ENCODE peak calls at places on chromosomes 2 and 18, in six cellular contexts. I is T follicular helper cell; S is foreskin keratinocyte; F is stimulated activated CD8-positive, alpha-beta memory T cell treated with anti-CD3 and anti-CD28 coated beads, Interleukin-7, amount 100 ng/mL, for 1 hour; X is activated CD8-positive, alpha-beta T cell treated with anti-CD3 and anti-CD28 coated beads, Interleukin-2, amount 10 ng/mL, durations not matched to agents 7 days and 5 days; Z is frontal cortex. E is an unnamed sample.

GRCh38 chr2:237923507-237924163 is 43.2 kb upstream of the UBE2F start:
- DNase-seq in I (peak), S (no peak), F (peak), X (peak), Z (peak), E (peak)

GRCh38 chr2:114651933-114652332 is 209.5 kb downstream of the DPP10 start:
- DNase-seq in I (no peak), S (no peak), F (no peak), X (no peak), Z (no peak), E (no peak)

GRCh38 chr2:66462196-66462825 is 27.4 kb downstream of the MEIS1 start:
- DNase-seq in I (no peak), S (no peak), F (no peak), X (no peak), Z (no peak), E (no peak)

GRCh38 chr2:222082201-222082600 is 216.6 kb downstream of the PAX3 start:
- DNase-seq in I (no peak), S (no peak), F (no peak), X (no peak), Z (no peak), E (no peak)

GRCh38 chr18:13036622-13037320 is 45.6 kb downstream of the CEP192 start:
- DNase-seq in I (no peak), S (no peak), F (no peak), X (no peak), Z (no peak), E (no peak)

GRCh38 chr18:58135806-58136331 is 91.8 kb downstream of the NEDD4L start:
- DNase-seq in I (peak), S (peak), F (no peak), X (peak), Z (peak), E (no peak)

GRCh38 chr2:234138836-234139235 is 88.3 kb downstream of the SPP2 start:
- DNase-seq in I (no peak), S (no peak), F (no peak), X (no peak), Z (no peak), E (no peak)

GRCh38 chr2:98455494-98455976 is 10.9 kb downstream of the INPP4A start:
- DNase-seq in I (no peak), S (no peak), F (no peak), X (no peak), Z (no peak), E (no peak)

GRCh38 chr2:239467956-239468490 is 67.2 kb upstream of the HDAC4 start:
- DNase-seq in I (no peak), S (no peak), F (no peak), X (no peak), Z (no peak), E (no peak)

GRCh38 chr18:79693561-79694205 is 14.1 kb downstream of the CTDP1 start:
- DNase-seq in I (no peak), S (no peak), F (no peak), X (no peak), Z (no peak), E (no peak)

GRCh38 chr2:234293973-234294372 is 202.9 kb downstream of the ARL4C start:
- DNase-seq in I (no peak), S (no peak), F (no peak), X (no peak), Z (no peak), E (no peak)

GRCh38 chr2:120283649-120284048 is 31.0 kb downstream of the RALB start:
- DNase-seq in I (no peak), S (no peak), F (no peak), X (no peak), Z (no peak), E (no peak)

GRCh38 chr18:46291149-46291548 is 187.0 kb downstream of the HAUS1 start:
- DNase-seq in I (no peak), S (no peak), F (no peak), X (no peak), Z (no peak), E (no peak)

GRCh38 chr2:6770006-6770405 is 95.7 kb downstream of the CMPK2 start:
- DNase-seq in I (no peak), S (no peak), F (no peak), X (no peak), Z (no peak), E (no peak)

GRCh38 chr2:57448816-57449215 is 597.8 kb upstream of the VRK2 start:
- DNase-seq in I (no peak), S (no peak), F (no peak), X (no peak), Z (no peak), E (no peak)

GRCh38 chr2:20223345-20224190 is 1.4 kb downstream of the SDC1 start:
- DNase-seq in I (no peak), S (no peak), F (no peak), X (no peak), Z (peak), E (no peak)

GRCh38 chr2:9914384-9915065 is 37.0 kb upstream of the GRHL1 start:
- DNase-seq in I (no peak), S (peak), F (no peak), X (peak), Z (no peak), E (no peak)

GRCh38 chr2:208183937-208184336 is 5.9 kb downstream of the C2orf80 start:
- DNase-seq in I (no peak), S (no peak), F (no peak), X (no peak), Z (no peak), E (no peak)

GRCh38 chr18:79617521-79618500 is 61.8 kb upstream of the CTDP1 start:
- DNase-seq in I (no peak), S (no peak), F (no peak), X (no peak), Z (no peak), E (no peak)

GRCh38 chr2:149125031-149125725 is 86.7 kb downstream of the LYPD6B start:
- DNase-seq in I (no peak), S (no peak), F (no peak), X (no peak), Z (no peak), E (no peak)

GRCh38 chr18:13611058-13611615 is 115.2 kb downstream of the FAM210A start:
- DNase-seq in I (peak), S (no peak), F (no peak), X (peak), Z (peak), E (no peak)

GRCh38 chr18:36420826-36421225 is 123.3 kb downstream of the FHOD3 start:
- DNase-seq in I (no peak), S (no peak), F (no peak), X (no peak), Z (no peak), E (no peak)

GRCh38 chr2:95346738-95347671 is 49.9 kb downstream of the KCNIP3 start:
- DNase-seq in I (no peak), S (no peak), F (no peak), X (no peak), Z (no peak), E (no peak)

GRCh38 chr2:218284106-218284811 is 8.0 kb downstream of the TMBIM1 start:
- DNase-seq in I (no peak), S (no peak), F (peak), X (peak), Z (no peak), E (peak)

GRCh38 chr2:56478027-56478426 is 294.2 kb downstream of the CCDC85A start:
- DNase-seq in I (no peak), S (no peak), F (no peak), X (no peak), Z (no peak), E (no peak)

GRCh38 chr2:112075490-112076260 is 20.6 kb downstream of the TMEM87B start:
- DNase-seq in I (no peak), S (peak), F (no peak), X (no peak), Z (no peak), E (no peak)

GRCh38 chr2:84493494-84493893 is 22.8 kb upstream of the DNAH6 start:
- DNase-seq in I (no peak), S (no peak), F (no peak), X (no peak), Z (no peak), E (no peak)

GRCh38 chr2:10361220-10361588 is 58.5 kb downstream of the HPCAL1 start:
- DNase-seq in I (no peak), S (no peak), F (no peak), X (no peak), Z (no peak), E (no peak)

GRCh38 chr2:28991021-28991420 is 9.9 kb downstream of the TOGARAM2 start:
- DNase-seq in I (no peak), S (no peak), F (no peak), X (no peak), Z (no peak), E (no peak)

GRCh38 chr2:42367835-42368234 is 6.8 kb upstream of the COX7A2L start:
- DNase-seq in I (no peak), S (no peak), F (no peak), X (no peak), Z (no peak), E (no peak)

E was measured in T-helper 22 cell.